ENCODE peak calls at places on chromosomes 16 and 17, in nine cellular contexts. V, L, O, U, M, D, K, N and S are unnamed samples.

GRCh38 chr17:18059283-18059682 is 20.1 kb downstream of the GID4 start:
- DNase-seq in V (no peak), L (no peak), O (no peak), U (no peak), M (no peak), D (no peak), K (no peak), N (no peak), S (no peak)

GRCh38 chr16:70320121-70320520 is 21.1 kb downstream of the DDX19B start:
- DNase-seq in V (no peak), L (no peak), O (no peak), U (peak), M (no peak), D (no peak), K (no peak), N (no peak), S (no peak)

GRCh38 chr17:42900460-42901331 is at the start of gene G6PC1:
- DNase-seq in V (no peak), L (no peak), O (no peak), U (no peak), M (no peak), D (no peak), K (no peak), N (no peak), S (no peak)

GRCh38 chr17:63537991-63538692 is 12.1 kb upstream of the DCAF7 start:
- DNase-seq in V (no peak), L (peak), O (peak), U (peak), M (no peak), D (no peak), K (no peak), N (no peak), S (no peak)

GRCh38 chr17:38617967-38618760 is 12.4 kb upstream of the SRCIN1 start:
- DNase-seq in V (no peak), L (no peak), O (no peak), U (no peak), M (no peak), D (no peak), K (no peak), N (no peak), S (no peak)

GRCh38 chr17:75566456-75567233 is 21.0 kb upstream of the MYO15B start:
- DNase-seq in V (no peak), L (no peak), O (no peak), U (no peak), M (no peak), D (no peak), K (no peak), N (no peak), S (no peak)

GRCh38 chr16:67186550-67186950 is 2.8 kb upstream of the MATCAP1 start:
- DNase-seq in V (no peak), L (no peak), O (peak), U (no peak), M (no peak), D (no peak), K (no peak), N (no peak), S (no peak)

GRCh38 chr17:70407501-70407900 is 238.2 kb downstream of the KCNJ2 start:
- DNase-seq in V (no peak), L (no peak), O (no peak), U (no peak), M (no peak), D (no peak), K (no peak), N (no peak), S (no peak)

GRCh38 chr17:38883592-38884526 is 14.0 kb downstream of the LASP1 start:
- DNase-seq in V (no peak), L (no peak), O (peak), U (no peak), M (no peak), D (no peak), K (no peak), N (peak), S (peak)

GRCh38 chr16:80369559-80369958 is 171.2 kb upstream of the DYNLRB2 start:
- DNase-seq in V (peak), L (no peak), O (peak), U (peak), M (peak), D (no peak), K (no peak), N (no peak), S (peak)

GRCh38 chr16:29009050-29009837 is 24.4 kb downstream of the LAT start:
- DNase-seq in V (no peak), L (no peak), O (no peak), U (no peak), M (no peak), D (no peak), K (no peak), N (peak), S (no peak)

GRCh38 chr16:4506450-4506849 is 30.3 kb downstream of the HMOX2 start:
- DNase-seq in V (peak), L (peak), O (peak), U (peak), M (peak), D (peak), K (no peak), N (peak), S (peak)

GRCh38 chr17:47864791-47865216 is 13.8 kb upstream of the SP6 start:
- DNase-seq in V (no peak), L (no peak), O (no peak), U (no peak), M (no peak), D (no peak), K (no peak), N (no peak), S (no peak)

GRCh38 chr17:81511800-81512559 is 619 bp downstream of the ACTG1 start:
- DNase-seq in V (no peak), L (no peak), O (no peak), U (peak), M (no peak), D (peak), K (no peak), N (peak), S (peak)

GRCh38 chr17:80504671-80505413 is 28.4 kb upstream of the NPTX1 start:
- DNase-seq in V (no peak), L (no peak), O (no peak), U (no peak), M (no peak), D (no peak), K (no peak), N (no peak), S (peak)

GRCh38 chr16:17572145-17572544 is 101.4 kb upstream of the XYLT1 start:
- DNase-seq in V (no peak), L (no peak), O (peak), U (no peak), M (peak), D (no peak), K (no peak), N (no peak), S (no peak)

GRCh38 chr17:30256756-30257506 is 21.4 kb upstream of the SLC6A4 start:
- DNase-seq in V (no peak), L (no peak), O (no peak), U (no peak), M (no peak), D (no peak), K (no peak), N (no peak), S (no peak)

GRCh38 chr17:30389755-30390300 is 11.1 kb downstream of the CPD start:
- DNase-seq in V (no peak), L (no peak), O (no peak), U (no peak), M (no peak), D (no peak), K (no peak), N (no peak), S (no peak)

GRCh38 chr16:49855280-49855821 is 561 bp downstream of the ZNF423 start:
- DNase-seq in V (peak), L (no peak), O (peak), U (peak), M (peak), D (peak), K (no peak), N (peak), S (peak)

GRCh38 chr16:68005786-68006286 is 6.6 kb upstream of the DPEP2 start:
- DNase-seq in V (no peak), L (no peak), O (peak), U (no peak), M (no peak), D (peak), K (no peak), N (peak), S (peak)

GRCh38 chr17:78000351-78000750 is 41.8 kb downstream of the TNRC6C start:
- DNase-seq in V (no peak), L (no peak), O (no peak), U (no peak), M (no peak), D (no peak), K (no peak), N (no peak), S (no peak)

GRCh38 chr16:18839555-18839954 is 38.2 kb upstream of the ARL6IP1 start:
- DNase-seq in V (no peak), L (no peak), O (peak), U (no peak), M (no peak), D (no peak), K (no peak), N (no peak), S (no peak)

GRCh38 chr16:85524630-85525463 is 88.3 kb upstream of the GSE1 start:
- DNase-seq in V (peak), L (no peak), O (no peak), U (peak), M (no peak), D (no peak), K (no peak), N (no peak), S (no peak)

GRCh38 chr17:1073241-1073962 is 76.5 kb downstream of the TIMM22 start:
- DNase-seq in V (no peak), L (no peak), O (no peak), U (no peak), M (no peak), D (no peak), K (no peak), N (no peak), S (no peak)

GRCh38 chr16:48365601-48366164 is 19.5 kb downstream of the SIAH1 start:
- DNase-seq in V (peak), L (peak), O (peak), U (peak), M (peak), D (peak), K (peak), N (peak), S (peak)

GRCh38 chr16:48498761-48499600 is 111.0 kb downstream of the N4BP1 start:
- DNase-seq in V (peak), L (no peak), O (peak), U (peak), M (no peak), D (no peak), K (no peak), N (no peak), S (no peak)

GRCh38 chr16:87017388-87018012 is 299.7 kb downstream of the C16orf95 start:
- DNase-seq in V (peak), L (no peak), O (peak), U (peak), M (peak), D (no peak), K (no peak), N (no peak), S (peak)

GRCh38 chr17:5211458-5211857 is 19.8 kb upstream of the ZNF594 start:
- DNase-seq in V (no peak), L (no peak), O (no peak), U (no peak), M (no peak), D (no peak), K (no peak), N (no peak), S (no peak)

GRCh38 chr16:86942469-86943175 is 364.3 kb downstream of the FOXL1 start:
- DNase-seq in V (peak), L (no peak), O (no peak), U (no peak), M (peak), D (no peak), K (no peak), N (no peak), S (peak)

GRCh38 chr17:60905709-60906108 is 228.1 kb downstream of the BCAS3 start:
- DNase-seq in V (no peak), L (no peak), O (peak), U (no peak), M (no peak), D (no peak), K (no peak), N (no peak), S (no peak)

GRCh38 chr16:69712914-69713581 is 13.3 kb downstream of the NQO1 start:
- DNase-seq in V (no peak), L (no peak), O (no peak), U (no peak), M (no peak), D (no peak), K (no peak), N (no peak), S (no peak)

GRCh38 chr17:77332034-77332971 is 191.5 kb downstream of the SEC14L1 start:
- DNase-seq in V (no peak), L (no peak), O (no peak), U (peak), M (no peak), D (peak), K (no peak), N (peak), S (no peak)

GRCh38 chr16:22641030-22641671 is 130.5 kb downstream of the NPIPB5 start:
- DNase-seq in V (peak), L (no peak), O (peak), U (no peak), M (peak), D (no peak), K (no peak), N (peak), S (peak)

GRCh38 chr17:74750039-74750326 is 1.6 kb downstream of the NHERF1 start:
- DNase-seq in V (no peak), L (no peak), O (no peak), U (no peak), M (no peak), D (no peak), K (no peak), N (no peak), S (no peak)

GRCh38 chr17:4485676-4486646 is 12.7 kb upstream of the SPNS2 start:
- DNase-seq in V (no peak), L (peak), O (no peak), U (no peak), M (no peak), D (peak), K (peak), N (peak), S (no peak)

GRCh38 chr16:23683487-23683886 is 4.8 kb downstream of the PLK1 start:
- DNase-seq in V (no peak), L (no peak), O (no peak), U (no peak), M (no peak), D (no peak), K (no peak), N (no peak), S (no peak)

GRCh38 chr16:89598199-89598598 is 15.2 kb upstream of the DPEP1 start:
- DNase-seq in V (no peak), L (no peak), O (peak), U (no peak), M (no peak), D (no peak), K (no peak), N (no peak), S (no peak)